ENCODE peak calls at places on chromosomes 6 and 20, in five cellular contexts. C, F, T, L and J are unnamed samples.

GRCh38 chr6:22236626-22237414 is 60.0 kb downstream of the PRL start:
- DNase-seq in C (no peak), F (no peak), T (no peak), L (peak; percentile 98), J (no peak)

GRCh38 chr6:53744321-53744720 is 50.5 kb upstream of the LRRC1 start:
- DNase-seq in C (no peak), F (no peak), T (no peak), L (peak; percentile 91), J (no peak)

GRCh38 chr6:111925296-111925695 is 52.0 kb upstream of the FYN start:
- DNase-seq in C (no peak), F (no peak), T (no peak), L (peak; percentile 57), J (no peak)

GRCh38 chr20:62760536-62761057 is 35.7 kb upstream of the MRGBP start:
- DNase-seq in C (no peak), F (no peak), T (no peak), L (no peak), J (peak; percentile 41)

GRCh38 chr6:1552296-1552761 is 57.4 kb upstream of the FOXC1 start:
- DNase-seq in C (no peak), F (no peak), T (no peak), L (peak; percentile 39), J (no peak)

GRCh38 chr6:41257369-41258195 is 28.9 kb downstream of the TREM1 start:
- DNase-seq in C (no peak), F (no peak), T (no peak), L (peak; percentile 24), J (no peak)

GRCh38 chr6:82015043-82015442 is 232.5 kb downstream of the IBTK start:
- DNase-seq in C (no peak), F (no peak), T (no peak), L (peak; percentile 46), J (no peak)

GRCh38 chr6:97240222-97240621 is 42.8 kb downstream of the MMS22L start:
- DNase-seq in C (no peak), F (no peak), T (no peak), L (peak; percentile 74), J (no peak)

GRCh38 chr6:4125933-4126864 is 9.2 kb downstream of the ECI2 start:
- DNase-seq in C (no peak), F (no peak), T (no peak), L (peak; percentile 76), J (no peak)